ENCODE peak calls at places on chromosomes 6 and 20, in seven cellular contexts. G is dorsolateral prefrontal cortex, K is A549, A is RWPE2, X is lung, S is tibial nerve, C is cardiac fibroblast. R is an unnamed sample.

GRCh38 chr6:143673638-143674037 is 4.1 kb upstream of the PHACTR2 start:
- DNase-seq in G (no peak), K (peak), A (peak), X (no peak), S (no peak), C (peak), R (peak)

GRCh38 chr6:111832833-111833418 is 40.3 kb downstream of the FYN start:
- DNase-seq in G (no peak), K (no peak), A (no peak), X (no peak), S (no peak), C (no peak), R (no peak)

GRCh38 chr6:2877057-2877882 is 25.8 kb downstream of the SERPINB9 start:
- DNase-seq in G (no peak), K (peak), A (peak), X (no peak), S (no peak), C (peak), R (peak)

GRCh38 chr6:117444600-117444999 is 18.9 kb upstream of the ROS1 start:
- DNase-seq in G (no peak), K (no peak), A (no peak), X (no peak), S (no peak), C (peak), R (peak)

GRCh38 chr20:49562341-49563014 is 5.5 kb downstream of the PTGIS start:
- DNase-seq in G (no peak), K (peak), A (peak), X (peak), S (peak), C (peak), R (no peak)

GRCh38 chr6:9360881-9361280 is 925.5 kb upstream of the SLC35B3 start:
- DNase-seq in G (no peak), K (no peak), A (no peak), X (no peak), S (no peak), C (no peak), R (no peak)

GRCh38 chr20:58930496-58930895 is 50.6 kb upstream of the NELFCD start:
- DNase-seq in G (no peak), K (no peak), A (no peak), X (no peak), S (no peak), C (no peak), R (no peak)

GRCh38 chr20:58342104-58342945 is 32.8 kb downstream of the RAB22A start:
- DNase-seq in G (no peak), K (peak), A (no peak), X (no peak), S (no peak), C (peak), R (no peak)

GRCh38 chr20:56343861-56344381 is 14.9 kb upstream of the FAM210B start:
- DNase-seq in G (peak), K (peak), A (peak), X (no peak), S (no peak), C (peak), R (no peak)

GRCh38 chr6:123803862-123804681 is at the start of gene NKAIN2:
- DNase-seq in G (peak), K (no peak), A (no peak), X (no peak), S (no peak), C (no peak), R (no peak)

GRCh38 chr20:38889792-38890496 is 36.3 kb upstream of the FAM83D start:
- DNase-seq in G (peak), K (no peak), A (no peak), X (no peak), S (no peak), C (no peak), R (no peak)

GRCh38 chr20:46361386-46361785 is 45.0 kb downstream of the ELMO2 start:
- DNase-seq in G (no peak), K (no peak), A (no peak), X (no peak), S (no peak), C (no peak), R (no peak)

GRCh38 chr6:19465760-19466159 is 371.4 kb upstream of the ID4 start:
- DNase-seq in G (no peak), K (peak), A (no peak), X (no peak), S (no peak), C (peak), R (peak)

GRCh38 chr20:39890697-39891096 is 798.3 kb downstream of the MAFB start:
- DNase-seq in G (no peak), K (no peak), A (no peak), X (no peak), S (no peak), C (no peak), R (no peak)

GRCh38 chr20:39897058-39897457 is 792.0 kb downstream of the MAFB start:
- DNase-seq in G (no peak), K (no peak), A (no peak), X (no peak), S (no peak), C (no peak), R (peak)

GRCh38 chr20:39897781-39898466 is 791.1 kb downstream of the MAFB start:
- DNase-seq in G (no peak), K (no peak), A (no peak), X (no peak), S (no peak), C (no peak), R (no peak)

GRCh38 chr20:39888310-39888709 is 800.7 kb downstream of the MAFB start:
- DNase-seq in G (no peak), K (no peak), A (no peak), X (no peak), S (no peak), C (no peak), R (no peak)

GRCh38 chr20:39893013-39893685 is 795.9 kb downstream of the MAFB start:
- DNase-seq in G (no peak), K (no peak), A (no peak), X (no peak), S (no peak), C (no peak), R (no peak)
- TF ChIP-seq CTCF in G (no peak), K (no peak), A (peak), X (no peak), S (no peak), C (no peak), R (peak)

GRCh38 chr6:107712523-107713213 is 111.4 kb downstream of the SCML4 start:
- DNase-seq in G (no peak), K (no peak), A (no peak), X (no peak), S (no peak), C (no peak), R (no peak)
- H3K4me3 ChIP-seq in G (peak), K (no peak), A (no peak), X (no peak), S (no peak), C (peak), R (no peak)

GRCh38 chr6:160299559-160299958 is 40.9 kb upstream of the SLC22A2 start:
- DNase-seq in G (no peak), K (no peak), A (no peak), X (no peak), S (no peak), C (no peak), R (no peak)

GRCh38 chr6:160301341-160301740 is 42.7 kb upstream of the SLC22A2 start:
- DNase-seq in G (no peak), K (no peak), A (no peak), X (no peak), S (no peak), C (no peak), R (no peak)

GRCh38 chr6:160293844-160294243 is 35.2 kb upstream of the SLC22A2 start:
- DNase-seq in G (no peak), K (no peak), A (no peak), X (no peak), S (peak), C (no peak), R (no peak)

GRCh38 chr6:160300076-160300695 is 41.6 kb upstream of the SLC22A2 start:
- DNase-seq in G (no peak), K (peak), A (peak), X (no peak), S (no peak), C (no peak), R (no peak)

DNA sequence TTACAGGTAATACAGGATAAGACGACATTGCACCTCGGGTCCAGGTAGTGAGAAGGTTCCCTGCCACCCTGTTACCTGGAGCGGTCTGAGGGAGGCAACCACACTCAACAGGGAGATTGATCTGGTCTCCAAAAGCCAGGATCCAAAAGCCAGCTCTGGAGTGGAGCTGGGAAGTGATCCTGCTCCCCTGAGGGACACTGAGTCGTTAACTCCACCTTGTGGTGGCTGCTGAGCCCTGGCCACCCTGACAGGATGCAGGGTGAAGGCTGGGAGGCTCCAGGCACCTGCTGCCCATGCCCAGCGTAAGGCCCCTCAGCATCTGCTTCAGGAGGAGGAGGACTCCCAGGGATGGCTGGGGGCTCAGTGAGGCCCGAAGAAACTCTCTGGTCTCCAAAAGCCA is 38.7 kb upstream of the SLC22A2 start:
- DNase-seq in G (no peak), K (peak), A (no peak), X (no peak), S (no peak), C (no peak), R (no peak)
- TF ChIP-seq CTCF in G (no peak), K (no peak), A (peak), X (no peak), S (no peak), C (no peak), R (no peak)

DNA sequence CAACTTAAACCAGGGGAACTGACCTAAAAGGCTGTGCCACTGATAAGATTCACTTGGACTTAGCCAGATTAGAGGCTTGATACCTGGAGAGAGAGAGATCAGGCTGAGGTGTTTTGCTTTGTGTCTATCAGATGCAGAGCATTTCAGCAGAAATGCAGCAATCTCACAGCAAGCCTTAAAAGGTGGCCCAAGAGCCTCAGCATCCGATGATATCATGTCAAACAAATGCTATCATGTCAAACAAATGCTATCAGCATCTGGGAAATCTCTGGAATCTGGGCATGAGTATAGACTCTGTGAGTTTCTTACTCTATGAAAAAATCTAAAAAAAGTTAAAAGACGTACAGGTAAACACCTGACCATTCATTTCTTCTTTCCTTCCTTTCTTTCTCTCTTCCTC is 718.9 kb downstream of the EYS start:
- DNase-seq in G (no peak), K (peak), A (no peak), X (no peak), S (no peak), C (no peak), R (no peak)
- H3K4me3 ChIP-seq in G (no peak), K (no peak), A (no peak), X (no peak), S (no peak), C (no peak), R (no peak)